ENCODE peak calls at places on chromosomes 13 and 19, in nine cellular contexts. V is erythroblast; R is stimulated activated CD8-positive, alpha-beta memory T cell treated with anti-CD3 and anti-CD28 coated beads, Interleukin-7, amount 100 ng/mL, for 24 hours; I is GM13977; P is GM12865; B is type B pancreatic cell; T is astrocyte of the hippocampus; W is HL-60; G is AG08396. N is an unnamed sample.

GRCh38 chr13:101416181-101417042 is at the start of gene NALCN:
- DNase-seq in V (no peak), R (no peak), I (peak; percentile 21), P (no peak), B (peak; percentile 73), T (peak; percentile 69), W (no peak), G (peak; percentile 66), N (no peak)

GRCh38 chr13:94323746-94324408 is 155.6 kb downstream of the DCT start:
- DNase-seq in V (no peak), R (no peak), I (no peak), P (peak; percentile 62), B (no peak), T (no peak), W (no peak), G (no peak), N (peak; percentile 43)

GRCh38 chr13:20441879-20442278 is 83.8 kb downstream of the CRYL1 start:
- DNase-seq in V (no peak), R (no peak), I (peak; percentile 50), P (peak; percentile 17), B (no peak), T (peak; percentile 56), W (no peak), G (no peak), N (no peak)

GRCh38 chr13:24648983-24649684 is 31.1 kb upstream of the ATP12A start:
- DNase-seq in V (no peak), R (no peak), I (no peak), P (no peak), B (no peak), T (no peak), W (no peak), G (no peak), N (no peak)

GRCh38 chr19:39247701-39248664 is 673 bp downstream of the IFNL4 start:
- DNase-seq in V (no peak), R (no peak), I (no peak), P (no peak), B (no peak), T (peak; percentile 35), W (no peak), G (no peak), N (no peak)

GRCh38 chr19:13098291-13099072 is 4.2 kb downstream of the LYL1 start:
- DNase-seq in V (peak; percentile 91), R (no peak), I (no peak), P (no peak), B (no peak), T (peak; percentile 71), W (peak; percentile 77), G (peak; percentile 68), N (no peak)

GRCh38 chr13:64540468-64540867 is 2689.7 kb downstream of the PCDH9 start:
- DNase-seq in V (no peak), R (no peak), I (no peak), P (no peak), B (no peak), T (no peak), W (no peak), G (no peak), N (no peak)

GRCh38 chr19:33177417-33177976 is 16.6 kb upstream of the LRP3 start:
- DNase-seq in V (peak; percentile 87), R (no peak), I (peak; percentile 61), P (no peak), B (peak; percentile 83), T (no peak), W (no peak), G (peak; percentile 69), N (no peak)

GRCh38 chr13:36850790-36851438 is 31.9 kb downstream of the RFXAP start:
- DNase-seq in V (peak; percentile 37), R (no peak), I (no peak), P (peak; percentile 8), B (no peak), T (no peak), W (no peak), G (no peak), N (no peak)

GRCh38 chr13:101242720-101243119 is 173.6 kb downstream of the NALCN start:
- DNase-seq in V (no peak), R (no peak), I (no peak), P (no peak), B (no peak), T (no peak), W (no peak), G (no peak), N (no peak)

GRCh38 chr13:73059460-73060250 is 850 bp downstream of the KLF5 start:
- DNase-seq in V (peak; percentile 70), R (no peak), I (peak; percentile 78), P (peak; percentile 65), B (no peak), T (peak; percentile 83), W (no peak), G (peak; percentile 60), N (no peak)

GRCh38 chr13:102897371-102898138 is 51.7 kb downstream of the ERCC5 start:
- DNase-seq in V (no peak), R (no peak), I (no peak), P (no peak), B (no peak), T (no peak), W (no peak), G (no peak), N (no peak)

GRCh38 chr19:50293263-50294004 is 35.7 kb downstream of the KCNC3 start:
- DNase-seq in V (no peak), R (no peak), I (no peak), P (no peak), B (no peak), T (no peak), W (no peak), G (no peak), N (no peak)

GRCh38 chr19:3606690-3607289 is at the start of gene TBXA2R:
- DNase-seq in V (no peak), R (peak; percentile 55), I (peak; percentile 84), P (no peak), B (no peak), T (peak; percentile 80), W (no peak), G (peak; percentile 95), N (no peak)

GRCh38 chr19:46416077-46416709 is 2.8 kb upstream of the CCDC8 start:
- DNase-seq in V (peak; percentile 75), R (no peak), I (peak; percentile 66), P (no peak), B (peak; percentile 92), T (peak; percentile 97), W (no peak), G (peak; percentile 93), N (no peak)